ENCODE peak calls at places on chromosomes 13 and 19, in seven cellular contexts. K, T, N, U, Q, A and I are unnamed samples.

GRCh38 chr19:2251577-2252480 is 2.7 kb downstream of the AMH start:
- DNase-seq in Q (no peak), A (no peak), N (no peak), U (no peak), K (no peak), T (no peak), I (no peak)

GRCh38 chr13:26660761-26661160 is 99.8 kb downstream of the GPR12 start:
- DNase-seq in N (no peak), A (no peak), K (no peak), U (no peak), Q (no peak), T (no peak), I (no peak)

GRCh38 chr13:40351537-40352384 is 314.7 kb downstream of the FOXO1 start:
- DNase-seq in A (no peak), T (no peak), K (no peak), U (no peak), Q (no peak), N (no peak), I (no peak)

GRCh38 chr19:50008532-50008931 is 16.6 kb downstream of the VRK3 start:
- DNase-seq in A (no peak), T (no peak), U (no peak), Q (no peak), K (no peak), N (no peak), I (no peak)

GRCh38 chr13:20997301-20998061 is 63.9 kb downstream of the LATS2 start:
- DNase-seq in A (no peak), U (no peak), N (peak), K (no peak), T (no peak), Q (no peak), I (no peak)

GRCh38 chr13:108342369-108343289 is 73.1 kb downstream of the TNFSF13B start:
- DNase-seq in Q (no peak), K (no peak), N (no peak), A (no peak), U (no peak), T (no peak), I (peak)

GRCh38 chr13:48437381-48437780 is 24.5 kb upstream of the LPAR6 start:
- DNase-seq in Q (no peak), N (peak), K (no peak), A (peak), U (no peak), T (peak), I (no peak)

GRCh38 chr19:14106840-14107239 is 10.7 kb downstream of the PRKACA start:
- DNase-seq in Q (no peak), U (no peak), N (no peak), K (no peak), T (no peak), A (no peak), I (no peak)

GRCh38 chr19:16588089-16588823 is 16.0 kb upstream of the SLC35E1 start:
- DNase-seq in A (no peak), T (no peak), U (no peak), Q (peak), K (peak), N (no peak), I (peak)

GRCh38 chr13:42747399-42747873 is 33.9 kb upstream of the FAM216B start:
- DNase-seq in N (no peak), Q (no peak), U (no peak), A (no peak), T (no peak), K (no peak), I (no peak)

GRCh38 chr19:49271080-49271753 is 53.8 kb downstream of the SLC6A16 start:
- DNase-seq in K (no peak), N (no peak), A (no peak), U (no peak), Q (no peak), T (no peak), I (no peak)

GRCh38 chr19:8577247-8577646 is at the start of gene MYO1F:
- DNase-seq in N (no peak), K (no peak), T (no peak), Q (no peak), A (peak), U (no peak), I (peak)

GRCh38 chr13:52061587-52061986 is 37.1 kb downstream of the UTP14C start:
- DNase-seq in T (no peak), K (no peak), Q (no peak), N (no peak), U (no peak), A (no peak), I (no peak)

GRCh38 chr13:73189766-73190165 is 131.0 kb downstream of the KLF5 start:
- DNase-seq in N (no peak), K (no peak), Q (no peak), T (no peak), U (no peak), A (no peak), I (no peak)

GRCh38 chr19:17337675-17338439 is 504 bp downstream of the GTPBP3 start:
- DNase-seq in Q (no peak), T (no peak), N (no peak), U (no peak), K (peak), A (no peak), I (peak)

GRCh38 chr19:39080431-39080830 is 3.7 kb upstream of the ACP7 start:
- DNase-seq in K (no peak), T (no peak), U (no peak), N (no peak), A (no peak), Q (no peak), I (no peak)

GRCh38 chr19:13053761-13054604 is 48.7 kb downstream of the LYL1 start:
- DNase-seq in K (no peak), A (peak), Q (no peak), N (peak), T (peak), U (peak), I (no peak)

GRCh38 chr13:99505814-99506269 is 4.6 kb downstream of the TM9SF2 start:
- DNase-seq in U (no peak), A (no peak), K (no peak), N (no peak), T (no peak), Q (no peak), I (peak)

GRCh38 chr13:21328836-21329477 is 130.1 kb downstream of the ZDHHC20 start:
- DNase-seq in K (no peak), Q (no peak), A (no peak), N (no peak), T (no peak), U (no peak), I (peak)

GRCh38 chr19:1026189-1027019 is at the start of gene CNN2:
- DNase-seq in N (peak), Q (no peak), A (peak), U (peak), K (peak), T (peak), I (peak)

GRCh38 chr13:94009696-94010095 is 469.8 kb downstream of the DCT start:
- DNase-seq in Q (no peak), T (no peak), U (no peak), N (no peak), A (no peak), K (no peak), I (no peak)

GRCh38 chr13:19838726-19839342 is 24.6 kb downstream of the ZMYM5 start:
- DNase-seq in T (no peak), N (no peak), U (no peak), K (no peak), A (no peak), Q (no peak), I (no peak)

GRCh38 chr13:41697578-41697977 is 240.2 kb downstream of the RGCC start:
- DNase-seq in Q (no peak), N (no peak), U (no peak), A (no peak), T (no peak), K (no peak), I (no peak)

GRCh38 chr13:21672811-21673591 is 2.1 kb downstream of the FGF9 start:
- DNase-seq in A (no peak), K (no peak), T (no peak), Q (no peak), U (no peak), N (no peak), I (no peak)

GRCh38 chr19:55684946-55685681 is 10.1 kb downstream of the EPN1 start:
- DNase-seq in A (no peak), U (no peak), N (no peak), K (no peak), Q (no peak), T (no peak), I (no peak)

GRCh38 chr19:19146000-19146608 is 7.8 kb upstream of the TMEM161A start:
- DNase-seq in K (peak), T (peak), U (peak), N (peak), Q (peak), A (peak), I (peak)

GRCh38 chr13:87820221-87820620 is 149.1 kb downstream of the SLITRK5 start:
- DNase-seq in K (no peak), Q (no peak), A (no peak), U (no peak), N (no peak), T (no peak), I (no peak)

GRCh38 chr19:55528030-55528801 is 8.7 kb downstream of the SBK2 start:
- DNase-seq in U (no peak), N (no peak), A (no peak), K (no peak), T (no peak), Q (no peak), I (no peak)

GRCh38 chr19:49335784-49336481 is 727 bp downstream of the CD37 start:
- DNase-seq in N (peak), A (no peak), Q (no peak), K (no peak), T (no peak), U (no peak), I (peak)

GRCh38 chr19:18901503-18901890 is 5.5 kb upstream of the CERS1 start:
- DNase-seq in A (no peak), U (no peak), Q (no peak), K (no peak), N (no peak), T (no peak), I (no peak)

GRCh38 chr13:28059214-28059613 is 41.2 kb downstream of the FLT3 start:
- DNase-seq in A (peak), T (no peak), Q (no peak), U (no peak), N (no peak), K (peak), I (peak)

GRCh38 chr13:40114305-40114896 is 458.9 kb downstream of the COG6 start:
- DNase-seq in U (no peak), Q (no peak), A (no peak), T (no peak), N (no peak), K (no peak), I (no peak)

GRCh38 chr19:3073931-3074595 is 11.8 kb upstream of the TLE5 start:
- DNase-seq in Q (no peak), U (no peak), N (no peak), K (no peak), A (no peak), T (no peak), I (peak)

GRCh38 chr13:99941086-99941485 is 30.5 kb downstream of the ZIC5 start:
- DNase-seq in U (no peak), K (no peak), N (no peak), Q (no peak), T (no peak), A (no peak), I (no peak)

GRCh38 chr13:23995283-23996073 is 98.2 kb upstream of the C1QTNF9B start:
- DNase-seq in Q (no peak), T (no peak), K (no peak), U (no peak), A (no peak), N (no peak), I (no peak)

GRCh38 chr13:18943273-18943672 is 238.4 kb downstream of the TUBA3C start:
- DNase-seq in N (peak), A (no peak), K (no peak), T (no peak), Q (no peak), U (no peak), I (no peak)

GRCh38 chr13:82615043-82615442 is 1267.2 kb downstream of the SLITRK1 start:
- DNase-seq in U (no peak), Q (no peak), N (no peak), A (no peak), K (no peak), T (no peak), I (no peak)

DNA sequence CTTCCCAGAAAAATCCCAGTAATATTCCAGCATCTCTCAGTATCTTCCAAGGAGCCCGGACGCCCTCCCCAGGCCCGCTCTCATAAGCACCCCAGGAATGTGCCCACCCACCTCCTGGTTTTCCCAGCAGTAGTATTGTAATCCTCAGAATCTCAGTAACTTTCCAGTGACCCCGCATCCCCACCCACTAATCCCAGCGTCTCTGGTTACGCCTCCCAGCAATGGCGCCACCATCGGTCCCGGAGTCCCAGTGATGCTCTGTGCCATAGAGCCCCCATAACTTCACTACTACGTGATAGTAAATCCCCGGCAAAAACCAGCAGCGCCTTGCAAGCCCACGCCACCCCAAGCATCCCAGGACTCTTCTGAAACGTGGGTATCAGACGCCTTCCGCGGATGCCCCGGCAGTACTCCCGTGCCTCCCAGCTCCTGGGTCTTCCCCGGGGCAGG is 961 bp upstream of the PNPLA6 start:
- DNase-seq in Q (no peak), K (no peak), N (peak), T (no peak), U (no peak), A (peak), I (peak)
- TF ChIP-seq CTCF in Q (no peak), K (no peak), N (no peak), T (no peak), U (no peak), A (no peak), I (no peak)

GRCh38 chr13:44243198-44243852 is 130.3 kb upstream of the SERP2 start:
- DNase-seq in N (no peak), K (no peak), T (no peak), A (peak), U (no peak), Q (no peak), I (peak)
- TF ChIP-seq CTCF in N (no peak), K (no peak), T (peak), A (no peak), U (no peak), Q (peak), I (peak)

GRCh38 chr13:78602561-78603239 is 652 bp downstream of the POU4F1 start:
- DNase-seq in U (no peak), A (no peak), Q (no peak), T (no peak), N (no peak), K (no peak), I (peak)

GRCh38 chr13:78599911-78600310 is 3.4 kb downstream of the POU4F1 start:
- DNase-seq in U (no peak), K (no peak), A (no peak), N (no peak), T (no peak), Q (no peak), I (no peak)

GRCh38 chr13:78601886-78602560 is 1.3 kb downstream of the POU4F1 start:
- DNase-seq in N (no peak), U (no peak), K (no peak), T (no peak), Q (no peak), A (no peak), I (no peak)

GRCh38 chr13:78600317-78600899 is 2.9 kb downstream of the POU4F1 start:
- DNase-seq in N (no peak), K (no peak), U (no peak), Q (no peak), A (no peak), T (no peak), I (no peak)

DNA sequence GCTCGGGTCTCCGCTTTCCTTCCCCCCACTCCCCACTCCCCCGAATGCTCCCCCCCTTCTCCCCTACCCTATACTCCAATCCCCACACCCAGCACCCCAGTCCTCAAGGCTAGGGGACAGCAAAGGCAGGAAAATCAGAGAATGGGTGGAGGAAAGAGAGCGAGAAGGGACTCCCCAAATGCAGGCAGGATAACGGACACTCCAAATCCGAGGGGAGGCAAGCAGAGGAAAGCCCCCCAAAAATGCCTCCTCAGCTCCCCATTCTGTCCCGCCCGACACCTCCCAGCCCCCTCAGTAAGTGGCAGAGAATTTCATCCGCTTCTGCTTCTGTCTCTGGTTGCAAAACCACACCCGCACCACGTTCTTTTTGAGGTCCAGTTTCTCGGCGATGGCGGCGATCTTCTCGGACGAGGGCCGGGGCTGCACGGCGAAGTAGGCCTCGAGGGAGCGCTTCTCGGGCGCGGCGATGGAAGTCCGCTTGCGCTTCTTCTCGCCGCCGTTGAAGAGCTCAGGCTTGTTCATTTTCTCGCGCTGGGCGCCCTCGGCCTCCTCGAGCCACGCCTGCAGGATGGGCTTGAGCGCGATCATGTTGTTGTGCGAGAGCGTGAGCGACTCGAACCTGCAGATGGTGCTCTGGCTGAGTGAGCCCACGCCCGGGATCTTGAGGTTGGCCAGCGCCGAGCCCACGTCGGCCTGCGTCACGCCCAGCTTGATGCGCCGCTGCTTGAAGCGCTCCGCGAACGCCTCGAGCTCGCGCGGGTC is 2.0 kb downstream of the POU4F1 start:
- DNase-seq in N (no peak), K (no peak), U (no peak), Q (no peak), T (no peak), A (no peak), I (peak)
- TF ChIP-seq CTCF in N (no peak), K (no peak), U (no peak), Q (no peak), T (no peak), A (no peak), I (no peak)

DNA sequence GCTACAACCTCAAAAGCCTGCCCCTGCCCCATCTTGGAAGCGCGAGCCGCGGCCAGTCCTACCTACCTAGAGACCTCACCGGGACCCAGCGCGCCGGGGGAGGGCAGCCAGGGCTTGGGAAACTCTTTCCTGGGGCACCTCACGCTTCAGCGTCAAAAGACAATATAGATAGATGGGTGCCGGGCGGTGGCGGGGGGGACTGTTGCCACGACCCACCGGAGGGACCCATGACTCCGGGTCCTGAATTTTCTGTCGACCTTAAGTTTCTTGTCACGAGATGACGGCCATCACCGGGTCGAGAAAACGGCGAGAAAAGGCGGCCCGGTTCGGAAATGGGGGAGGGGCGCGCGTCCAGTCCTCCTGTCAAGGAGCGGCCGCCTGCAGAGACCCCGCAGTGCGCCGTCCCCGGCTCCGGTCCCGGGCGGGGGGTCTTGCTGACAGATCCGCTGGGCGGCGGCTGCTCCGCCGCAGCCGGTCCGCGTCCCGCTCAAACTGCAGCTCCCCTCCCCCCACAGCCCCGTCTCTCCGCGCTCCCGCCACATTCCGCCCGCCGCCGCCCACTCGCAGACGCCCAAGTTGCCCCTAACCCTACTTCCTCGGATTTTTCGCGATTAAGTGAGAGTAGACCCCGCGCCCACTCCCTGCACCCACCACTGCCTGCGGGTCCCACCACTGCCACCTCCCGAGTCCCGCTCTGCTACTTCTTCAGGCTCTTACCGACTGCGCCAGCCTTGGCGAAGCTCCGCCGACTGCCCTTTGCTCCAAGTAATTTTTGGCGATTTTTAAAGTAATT is 66.1 kb downstream of the KCNRG start:
- DNase-seq in T (no peak), Q (peak), K (peak), A (peak), U (peak), N (peak), I (peak)
- TF ChIP-seq CTCF in T (no peak), Q (no peak), K (no peak), A (no peak), U (no peak), N (no peak), I (no peak)

GRCh38 chr19:54352041-54352440 is 12.7 kb downstream of the LAIR1 start:
- DNase-seq in Q (no peak), T (no peak), N (no peak), U (no peak), A (no peak), K (no peak), I (no peak)
- TF ChIP-seq CTCF in Q (no peak), T (no peak), N (no peak), U (no peak), A (no peak), K (no peak), I (no peak)

DNA sequence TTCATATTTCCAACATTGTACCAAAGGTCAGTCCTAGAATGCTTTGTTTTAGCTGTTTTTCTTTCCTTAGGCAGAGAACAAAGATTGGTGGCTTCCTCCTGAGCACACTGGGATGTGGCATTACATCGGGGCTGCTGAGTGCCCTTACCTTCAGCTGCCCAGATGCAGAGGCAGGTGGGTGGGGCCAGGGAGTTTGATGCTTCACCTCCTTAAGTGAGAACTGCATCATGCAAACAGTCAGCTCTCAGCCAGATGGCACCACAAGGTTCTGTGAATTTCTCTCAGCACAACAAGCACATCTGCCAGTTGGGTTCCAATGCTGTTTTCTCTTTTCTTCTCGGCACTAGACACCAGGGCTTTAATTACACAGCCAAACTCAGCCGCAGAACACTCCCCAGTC is 87.4 kb upstream of the UBL3 start:
- DNase-seq in U (no peak), T (no peak), A (no peak), K (peak), Q (no peak), N (no peak), I (peak)
- TF ChIP-seq CTCF in U (no peak), T (no peak), A (no peak), K (peak), Q (no peak), N (no peak), I (no peak)